ENCODE peak calls at places on chromosomes 5 and 9, in five cellular contexts. Z is foreskin fibroblast, V is Caco-2, L is neural crest cell, G is cardiac muscle cell. R is an unnamed sample.

GRCh38 chr9:94983552-94983951 is 257.1 kb downstream of the AOPEP start:
- DNase-seq in Z (no peak), V (no peak), L (no peak), G (no peak), R (no peak)

GRCh38 chr9:3527653-3527960 is 1.8 kb upstream of the RFX3 start:
- DNase-seq in Z (no peak), V (no peak), L (no peak), G (no peak), R (no peak)

GRCh38 chr5:147560982-147561381 is 51.1 kb upstream of the DPYSL3 start:
- DNase-seq in Z (no peak), V (no peak), L (no peak), G (no peak), R (no peak)

GRCh38 chr5:180618830-180619562 is 27.7 kb upstream of the SCGB3A1 start:
- DNase-seq in Z (peak), V (no peak), L (peak), G (peak), R (peak)

GRCh38 chr5:67147768-67148167 is 48.8 kb downstream of the CD180 start:
- DNase-seq in Z (peak), V (no peak), L (no peak), G (peak), R (no peak)

GRCh38 chr9:135821116-135821515 is 86.2 kb downstream of the CAMSAP1 start:
- DNase-seq in Z (no peak), V (no peak), L (no peak), G (no peak), R (no peak)

GRCh38 chr9:84169240-84169639 is 171.3 kb downstream of the SLC28A3 start:
- DNase-seq in Z (peak), V (no peak), L (no peak), G (no peak), R (no peak)

GRCh38 chr5:170184007-170184687 is 48.6 kb upstream of the C5orf58 start:
- DNase-seq in Z (peak), V (peak), L (peak), G (peak), R (peak)

GRCh38 chr5:69493235-69493925 is 790 bp downstream of the OCLN start:
- DNase-seq in Z (peak), V (peak), L (peak), G (peak), R (peak)

GRCh38 chr5:170441385-170441784 is 52.2 kb upstream of the KCNMB1 start:
- DNase-seq in Z (no peak), V (no peak), L (no peak), G (no peak), R (no peak)

GRCh38 chr5:9350301-9350797 is 195.5 kb downstream of the SEMA5A start:
- DNase-seq in Z (peak), V (no peak), L (no peak), G (peak), R (no peak)

DNA sequence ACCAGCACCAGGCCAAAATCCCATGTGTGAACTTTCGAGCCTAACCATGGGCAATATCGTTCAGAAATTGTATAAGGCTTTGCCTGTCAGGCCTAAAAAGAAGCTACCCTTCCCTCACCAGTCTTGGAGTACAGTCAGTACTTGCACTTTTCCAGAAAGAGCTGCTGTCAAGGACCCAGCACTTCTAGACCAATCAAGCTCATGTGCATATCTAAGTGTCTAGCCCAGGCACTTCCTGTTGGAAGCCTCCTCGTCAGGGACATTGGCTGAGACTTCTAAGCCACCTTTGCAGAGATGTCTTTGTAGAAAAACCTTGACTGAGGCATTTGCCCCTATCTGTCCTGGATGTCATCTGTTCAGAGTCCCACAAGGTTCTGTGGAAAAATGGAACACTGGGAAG is 1930.5 kb downstream of the EFNA5 start:
- DNase-seq in Z (no peak), V (no peak), L (no peak), G (no peak), R (no peak)
- TF ChIP-seq CTCF in Z (no peak), V (no peak), L (no peak), G (no peak), R (no peak)

GRCh38 chr9:134342746-134343115 is 16.5 kb downstream of the RXRA start:
- DNase-seq in Z (no peak), V (no peak), L (no peak), G (no peak), R (no peak)

GRCh38 chr9:134344821-134345310 is 18.6 kb downstream of the RXRA start:
- DNase-seq in Z (no peak), V (no peak), L (no peak), G (no peak), R (no peak)

GRCh38 chr9:134343637-134344036 is 17.4 kb downstream of the RXRA start:
- DNase-seq in Z (peak), V (no peak), L (no peak), G (no peak), R (no peak)

GRCh38 chr9:134345737-134346136 is 19.5 kb downstream of the RXRA start:
- DNase-seq in Z (no peak), V (no peak), L (no peak), G (no peak), R (no peak)

GRCh38 chr9:134344068-134344820 is 18.0 kb downstream of the RXRA start:
- DNase-seq in Z (no peak), V (no peak), L (no peak), G (peak), R (no peak)
- TF ChIP-seq CTCF in Z (no peak), V (no peak), L (no peak), G (peak), R (no peak)

DNA sequence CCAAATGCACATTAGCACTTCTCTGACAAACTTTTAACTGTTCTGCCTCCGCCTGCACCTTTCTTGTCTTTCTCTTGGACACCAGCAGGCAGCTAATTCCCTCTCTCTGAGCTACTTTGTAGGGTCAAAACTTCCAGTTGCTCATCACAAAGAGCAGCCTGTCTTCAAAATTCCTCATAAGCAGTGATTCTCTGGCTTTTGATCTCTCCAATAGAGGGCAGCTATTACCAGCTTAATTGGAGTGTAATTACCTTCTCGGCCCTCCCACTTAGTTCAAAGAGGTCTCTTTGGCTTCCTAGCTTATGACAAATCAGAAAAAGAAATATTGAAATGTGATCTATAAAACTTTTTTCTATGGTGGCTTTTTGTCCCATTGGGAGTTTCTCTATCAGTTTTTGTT is 43.6 kb upstream of the RAD23B start:
- DNase-seq in Z (peak), V (no peak), L (no peak), G (peak), R (no peak)
- TF ChIP-seq CTCF in Z (peak), V (peak), L (no peak), G (peak), R (no peak)

GRCh38 chr9:92275541-92275940 is 18.0 kb downstream of the IARS1 start:
- DNase-seq in Z (no peak), V (no peak), L (no peak), G (no peak), R (no peak)
- TF ChIP-seq CTCF in Z (no peak), V (no peak), L (no peak), G (no peak), R (no peak)

GRCh38 chr5:87541033-87541432 is 128.3 kb upstream of the CCNH start:
- DNase-seq in Z (peak), V (no peak), L (no peak), G (peak), R (peak)
- TF ChIP-seq CTCF in Z (no peak), V (no peak), L (no peak), G (no peak), R (no peak)

DNA sequence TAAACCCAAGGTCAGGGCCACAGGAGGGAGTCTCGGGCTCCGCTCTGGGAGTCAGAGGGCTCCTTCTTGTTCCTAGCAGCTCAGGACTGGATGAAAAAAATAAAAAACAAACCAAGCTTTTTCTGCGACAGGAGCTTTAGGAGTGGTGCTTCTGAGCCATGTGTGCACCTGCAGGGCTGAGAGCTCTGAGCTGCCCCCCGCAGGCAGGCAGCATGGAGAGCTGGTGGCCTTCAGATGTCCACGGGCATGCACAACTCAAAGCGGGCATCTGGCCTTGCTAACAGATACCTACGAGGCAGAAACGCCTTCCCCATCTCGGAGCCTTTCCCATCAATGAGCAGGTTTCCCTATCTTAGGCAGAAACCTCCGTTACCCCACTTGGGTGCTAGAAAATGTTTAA is 28.5 kb downstream of the DBH start:
- DNase-seq in Z (no peak), V (no peak), L (no peak), G (no peak), R (no peak)
- TF ChIP-seq CTCF in Z (no peak), V (no peak), L (no peak), G (no peak), R (no peak)

GRCh38 chr5:34832568-34832967 is 6.4 kb upstream of the TTC23L start:
- DNase-seq in Z (no peak), V (no peak), L (no peak), G (no peak), R (no peak)

GRCh38 chr5:34835664-34836063 is 3.3 kb upstream of the TTC23L start:
- DNase-seq in Z (no peak), V (no peak), L (no peak), G (no peak), R (no peak)

GRCh38 chr5:34833090-34833489 is 5.9 kb upstream of the TTC23L start:
- DNase-seq in Z (no peak), V (no peak), L (no peak), G (no peak), R (no peak)

GRCh38 chr5:34834794-34835089 is 4.2 kb upstream of the TTC23L start:
- DNase-seq in Z (peak), V (no peak), L (no peak), G (no peak), R (no peak)

DNA sequence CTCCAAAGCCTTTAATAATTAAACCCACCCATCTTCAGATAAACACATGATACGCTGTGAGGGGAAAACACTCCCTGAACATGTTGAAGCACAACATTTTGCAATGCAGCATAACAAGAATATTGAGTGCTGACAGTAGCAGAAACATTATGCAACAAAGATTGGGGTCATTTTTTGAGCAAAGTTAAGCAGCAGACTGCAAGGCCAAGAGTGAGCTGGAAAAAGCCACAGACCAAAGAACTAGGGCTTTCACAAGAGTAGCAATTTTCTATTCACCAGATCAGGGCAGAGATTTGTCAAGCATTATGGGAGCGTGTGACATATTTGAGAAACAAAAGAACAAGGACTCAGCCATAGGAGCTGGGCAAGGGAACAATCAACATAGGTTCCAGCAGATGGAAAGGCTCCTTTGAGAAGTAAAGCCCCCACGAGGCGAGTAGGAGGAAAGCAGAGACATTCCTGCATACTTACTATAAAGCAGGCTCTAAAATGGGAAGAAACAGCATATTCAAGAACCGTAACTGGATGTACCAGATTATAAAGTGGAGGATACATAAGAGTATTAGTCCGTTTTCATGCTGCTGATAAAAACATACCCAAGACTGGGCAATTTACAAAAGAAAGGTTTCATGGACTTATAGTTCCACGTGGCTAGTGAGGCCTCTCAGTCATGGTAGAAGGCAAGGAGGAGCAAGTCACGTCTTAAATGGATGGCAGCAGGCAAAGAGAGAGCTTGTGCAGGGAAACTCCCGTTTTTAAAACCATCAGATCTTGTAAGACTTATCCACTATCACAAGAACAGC is 4.8 kb upstream of the TTC23L start:
- DNase-seq in Z (peak), V (no peak), L (no peak), G (peak), R (no peak)
- TF ChIP-seq CTCF in Z (no peak), V (no peak), L (peak), G (peak), R (no peak)

GRCh38 chr9:97854696-97855485 is 1.9 kb downstream of the FOXE1 start:
- DNase-seq in Z (no peak), V (no peak), L (no peak), G (no peak), R (no peak)
- TF ChIP-seq CTCF in Z (no peak), V (no peak), L (no peak), G (no peak), R (no peak)